ENCODE peak calls at places on chromosomes 11 and 22, in four cellular contexts. L is mesendoderm, I is IMR-90, U is H1. O is an unnamed sample.

GRCh38 chr11:57567210-57567511 is 311 bp downstream of the UBE2L6 start:
- DNase-seq in I (peak; percentile 13), L (no peak), U (no peak), O (no peak)

GRCh38 chr22:44668886-44669724 is 32.9 kb upstream of the PRR5 start:
- DNase-seq in L (no peak), I (no peak), U (no peak), O (no peak)

GRCh38 chr11:56531856-56532255 is 11.2 kb downstream of the OR5M11 start:
- DNase-seq in L (no peak), U (no peak), I (no peak), O (no peak)

GRCh38 chr22:17120281-17120680 is 879 bp downstream of the TMEM121B start:
- DNase-seq in L (peak; percentile 90), I (peak; percentile 30), U (peak; percentile 46), O (peak; percentile 93)

GRCh38 chr11:107592813-107593212 is 1.9 kb downstream of the ELMOD1 start:
- DNase-seq in L (no peak), I (no peak), U (no peak), O (no peak)

GRCh38 chr11:115145316-115145715 is 358.9 kb downstream of the CADM1 start:
- DNase-seq in L (no peak), U (no peak), I (no peak), O (no peak)

GRCh38 chr22:47060718-47061117 is 298.3 kb downstream of the TBC1D22A start:
- DNase-seq in L (no peak), U (no peak), I (no peak), O (no peak)

GRCh38 chr11:69301491-69302401 is 7.8 kb downstream of the MYEOV start:
- DNase-seq in U (no peak), L (peak; percentile 51), I (peak; percentile 91), O (no peak)

GRCh38 chr22:43338766-43339345 is 4.3 kb downstream of the SCUBE1 start:
- DNase-seq in L (no peak), I (no peak), U (no peak), O (no peak)

GRCh38 chr22:24178502-24179440 is 2.5 kb upstream of the SUSD2 start:
- DNase-seq in L (peak; percentile 66), I (no peak), U (no peak), O (peak; percentile 67)

GRCh38 chr11:131754671-131755070 is 384.3 kb downstream of the NTM start:
- DNase-seq in L (no peak), I (peak; percentile 63), U (no peak), O (no peak)

GRCh38 chr11:36431429-36432092 is 78.5 kb downstream of the TRAF6 start:
- DNase-seq in L (peak; percentile 18), U (no peak), I (peak; percentile 98), O (no peak)

GRCh38 chr22:38802671-38803121 is 8.8 kb upstream of the DNAL4 start:
- DNase-seq in I (peak; percentile 95), U (no peak), L (peak; percentile 62), O (peak; percentile 43)

GRCh38 chr11:112216591-112217105 is 9.6 kb upstream of the PTS start:
- DNase-seq in I (peak; percentile 83), L (no peak), U (no peak), O (no peak)

GRCh38 chr22:44382461-44383038 is 69.8 kb upstream of the SHISAL1 start:
- DNase-seq in L (no peak), U (no peak), I (no peak), O (no peak)

GRCh38 chr11:119533931-119534694 is 111.1 kb upstream of the THY1 start:
- DNase-seq in I (peak; percentile 23), U (peak; percentile 36), L (peak; percentile 77), O (peak; percentile 86)

GRCh38 chr11:72808415-72808814 is 5.8 kb upstream of the ATG16L2 start:
- DNase-seq in U (no peak), I (peak; percentile 46), L (no peak), O (no peak)

GRCh38 chr11:84408946-84409411 is 1122.8 kb upstream of the CCDC90B start:
- DNase-seq in I (no peak), L (peak; percentile 70), U (no peak), O (no peak)

GRCh38 chr22:44672632-44673031 is 29.4 kb upstream of the PRR5 start:
- DNase-seq in U (no peak), I (no peak), L (no peak), O (no peak)

GRCh38 chr22:46025225-46025972 is 48.4 kb upstream of the WNT7B start:
- DNase-seq in I (no peak), U (no peak), L (no peak), O (no peak)

GRCh38 chr11:104451193-104451592 is 287.2 kb upstream of the PDGFD start:
- DNase-seq in I (no peak), U (no peak), L (no peak), O (no peak)

GRCh38 chr22:26398741-26399153 is 30.3 kb upstream of the ASPHD2 start:
- DNase-seq in L (peak; percentile 77), I (peak; percentile 77), U (peak; percentile 33), O (peak; percentile 63)

GRCh38 chr11:95361180-95361579 is 130.2 kb upstream of the SESN3 start:
- DNase-seq in I (no peak), L (no peak), U (no peak), O (no peak)

GRCh38 chr11:33696411-33696810 is 4.2 kb downstream of the C11orf91 start:
- DNase-seq in U (no peak), I (no peak), L (no peak), O (no peak)

GRCh38 chr22:38982008-38982927 is at the start of gene APOBEC3B:
- DNase-seq in L (peak; percentile 91), U (no peak), I (peak; percentile 95), O (peak; percentile 78)

GRCh38 chr11:131099746-131100145 is 183.5 kb upstream of the SNX19 start:
- DNase-seq in I (peak; percentile 36), U (no peak), L (no peak), O (no peak)

GRCh38 chr11:134559617-134559992 is 147.6 kb upstream of the B3GAT1 start:
- DNase-seq in I (no peak), L (no peak), U (no peak), O (no peak)

GRCh38 chr11:17978553-17979287 is 34.1 kb downstream of the SERGEF start:
- DNase-seq in U (no peak), I (peak; percentile 53), L (peak; percentile 75), O (peak; percentile 75)

DNA sequence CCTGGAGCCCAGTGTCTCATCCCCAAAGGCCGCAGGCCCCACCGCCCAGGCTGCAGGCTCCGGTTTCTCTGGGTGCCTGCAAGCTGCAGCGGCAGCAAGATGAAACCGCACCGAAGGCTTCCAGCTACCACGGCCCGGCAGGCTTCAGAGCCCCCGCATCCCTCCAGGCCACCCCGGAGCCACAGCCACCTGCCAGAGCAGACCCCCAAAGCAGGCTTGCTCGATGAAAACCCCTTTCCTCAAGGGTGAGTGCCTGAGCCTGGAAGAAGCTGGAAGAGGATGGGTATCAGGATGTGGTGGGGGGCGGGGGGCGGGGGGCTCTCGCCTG is 24.5 kb upstream of the GNB1L start:
- DNase-seq in U (no peak), L (no peak), I (no peak), O (peak; percentile 29)
- H2BK120ac ChIP-seq in U (no peak overlapping the region), L (no peak overlapping the region), I (peak overlapping the region; percentile 87), O (no peak overlapping the region)

DNA sequence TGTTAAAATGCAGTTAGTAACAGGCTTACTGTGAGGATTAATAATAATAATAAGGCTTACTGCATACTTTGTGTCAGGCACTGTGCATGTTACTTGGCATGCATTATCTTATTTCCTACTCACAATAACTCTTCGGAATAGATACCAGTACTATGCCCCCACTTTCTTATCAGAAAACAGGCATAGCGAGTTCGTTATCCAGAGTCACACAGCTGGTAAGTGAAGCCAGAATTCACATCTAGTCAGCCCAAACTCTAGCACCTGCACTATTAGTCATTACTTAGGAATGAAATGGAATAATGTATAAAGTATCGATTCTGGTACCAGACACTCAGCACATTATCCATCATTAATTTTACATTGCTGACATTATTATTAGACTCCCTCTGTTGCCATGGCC is 155.7 kb upstream of the BLID start:
- DNase-seq in L (no peak), U (no peak), I (no peak), O (no peak)
- H4K5ac ChIP-seq in L (no peak overlapping the region), U (no peak overlapping the region), I (no peak overlapping the region), O (no peak overlapping the region)

GRCh38 chr22:37742374-37743092 is 45.7 kb downstream of the TRIOBP start:
- DNase-seq in U (no peak), L (peak; percentile 26), I (peak; percentile 91), O (no peak)
- H2BK120ac ChIP-seq in U (no peak overlapping the region), L (no peak overlapping the region), I (peak overlapping the region; percentile 69), O (no peak overlapping the region)

GRCh38 chr11:62267576-62267975 is 2.4 kb upstream of the SCGB2A2 start:
- DNase-seq in I (no peak), L (no peak), U (no peak), O (no peak)
- H4K5ac ChIP-seq in I (no peak overlapping the region), L (no peak overlapping the region), U (no peak overlapping the region), O (no peak overlapping the region)

GRCh38 chr11:121672630-121673487 is 220.1 kb upstream of the SORL1-AS1 start:
- DNase-seq in I (no peak), U (no peak), L (no peak), O (no peak)
- H2BK120ac ChIP-seq in I (no peak overlapping the region), U (no peak overlapping the region), L (no peak overlapping the region), O (no peak overlapping the region)

GRCh38 chr22:20758688-20759087 is 15.2 kb upstream of the SERPIND1 start:
- DNase-seq in I (no peak), U (no peak), L (peak; percentile 37), O (peak; percentile 46)
- H4K5ac ChIP-seq in I (no peak overlapping the region), U (no peak overlapping the region), L (no peak overlapping the region), O (no peak overlapping the region)

GRCh38 chr11:59336176-59336575 is 22.5 kb upstream of the OR5AN1 start:
- DNase-seq in L (no peak), I (no peak), U (no peak), O (no peak)
- H2BK120ac ChIP-seq in L (no peak overlapping the region), I (no peak overlapping the region), U (no peak overlapping the region), O (no peak overlapping the region)

DNA sequence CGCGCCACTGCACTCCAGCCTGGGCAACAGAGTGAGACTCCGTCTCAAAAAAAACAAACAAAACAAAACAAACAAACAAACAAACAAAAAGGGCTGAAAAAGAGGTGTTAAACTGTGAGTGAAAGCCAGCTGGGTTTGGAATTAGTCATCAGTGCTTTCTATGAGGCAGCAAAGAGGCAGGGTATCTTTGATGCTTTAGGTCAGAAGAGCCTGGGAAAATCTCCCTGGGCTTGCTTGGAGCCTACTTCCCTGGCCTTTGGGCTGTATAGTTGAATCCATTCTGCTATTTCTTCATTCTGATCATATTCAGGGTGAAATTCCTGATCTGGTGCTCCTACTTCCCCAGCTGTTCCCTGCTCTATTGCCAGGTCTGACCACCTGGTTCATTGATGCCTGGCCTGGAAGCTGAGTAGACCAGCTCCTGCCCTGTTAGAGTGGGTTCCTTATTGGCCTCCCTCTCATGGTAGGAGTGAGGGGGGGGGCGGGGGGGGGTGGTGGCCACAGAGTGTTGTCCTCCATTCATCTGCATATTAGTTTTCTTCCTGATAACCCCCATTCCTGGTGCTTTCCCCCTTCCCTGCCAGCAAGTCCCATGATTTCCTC is 65.6 kb downstream of the INSC start:
- DNase-seq in L (no peak), U (no peak), I (no peak), O (no peak)
- H4K5ac ChIP-seq in L (no peak overlapping the region), U (no peak overlapping the region), I (no peak overlapping the region), O (no peak overlapping the region)